ENCODE peak calls at places on chromosomes 13 and 19, in seven cellular contexts. I is pancreas, U is AG10803, W is H1, K is left ventricle myocardium inferior, M is fibroblast of mammary gland, E is cardiac fibroblast. P is an unnamed sample.

GRCh38 chr19:55082023-55082851 is 6.6 kb downstream of the EPS8L1 start:
- DNase-seq in I (no peak), U (no peak), W (no peak), K (no peak), M (peak), E (peak), P (peak)

GRCh38 chr13:79571147-79571546 is 90.2 kb downstream of the NDFIP2 start:
- DNase-seq in I (no peak), U (no peak), W (no peak), K (no peak), M (no peak), E (no peak), P (no peak)

GRCh38 chr19:3868770-3869456 is at the start of gene ZFR2:
- DNase-seq in I (no peak), U (no peak), W (no peak), K (no peak), M (no peak), E (no peak), P (no peak)

GRCh38 chr13:107113387-107113786 is 545.5 kb upstream of the ARGLU1 start:
- DNase-seq in I (no peak), U (no peak), W (no peak), K (no peak), M (no peak), E (no peak), P (no peak)

GRCh38 chr19:47255947-47256687 is at the start of gene CCDC9:
- DNase-seq in I (peak), U (peak), W (peak), K (peak), M (peak), E (peak), P (peak)

GRCh38 chr19:3740431-3740830 is 21.1 kb downstream of the APBA3 start:
- DNase-seq in I (no peak), U (no peak), W (no peak), K (no peak), M (no peak), E (no peak), P (no peak)

GRCh38 chr13:88622362-88622973 is 951.3 kb downstream of the SLITRK5 start:
- DNase-seq in I (no peak), U (no peak), W (no peak), K (no peak), M (no peak), E (no peak), P (peak)

GRCh38 chr13:24182703-24183081 is 22.2 kb downstream of the SPATA13 start:
- DNase-seq in I (peak), U (no peak), W (no peak), K (no peak), M (no peak), E (no peak), P (no peak)

GRCh38 chr19:30376272-30376671 is 4.1 kb downstream of the ZNF536 start:
- DNase-seq in I (no peak), U (no peak), W (no peak), K (no peak), M (no peak), E (no peak), P (no peak)

GRCh38 chr19:10464456-10464855 is 38.7 kb downstream of the KEAP1 start:
- DNase-seq in I (no peak), U (no peak), W (no peak), K (no peak), M (no peak), E (no peak), P (no peak)

GRCh38 chr13:90526711-90527110 is 820.8 kb upstream of the MIR17HG start:
- DNase-seq in I (no peak), U (no peak), W (no peak), K (no peak), M (no peak), E (no peak), P (no peak)

GRCh38 chr13:19890030-19890429 is 26.6 kb upstream of the ZMYM5 start:
- DNase-seq in I (no peak), U (no peak), W (no peak), K (no peak), M (no peak), E (no peak), P (no peak)

DNA sequence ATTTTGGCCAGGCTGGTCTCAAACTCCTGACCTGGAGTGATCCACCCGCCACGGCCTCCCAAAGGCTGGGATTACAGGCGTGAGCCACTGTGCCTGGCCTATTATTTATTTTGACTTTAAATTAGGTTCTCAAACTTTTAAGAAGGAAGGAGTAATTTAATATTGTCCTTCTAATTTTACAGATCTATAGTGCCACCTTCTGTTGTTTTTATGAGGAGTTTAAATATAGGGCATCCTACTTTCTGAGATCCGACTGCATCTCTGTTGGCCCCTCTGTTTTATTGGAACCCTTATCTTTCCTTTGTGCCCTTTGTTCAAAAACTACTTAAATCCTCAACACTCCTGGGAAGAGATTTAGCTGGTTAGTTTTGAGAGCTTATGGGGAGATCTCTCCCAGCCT is 25.4 kb upstream of the ZMYM5 start:
- DNase-seq in I (no peak), U (peak), W (no peak), K (no peak), M (peak), E (peak), P (peak)
- TF ChIP-seq CTCF in I (no peak), U (peak), W (no peak), K (peak), M (peak), E (no peak), P (peak)

DNA sequence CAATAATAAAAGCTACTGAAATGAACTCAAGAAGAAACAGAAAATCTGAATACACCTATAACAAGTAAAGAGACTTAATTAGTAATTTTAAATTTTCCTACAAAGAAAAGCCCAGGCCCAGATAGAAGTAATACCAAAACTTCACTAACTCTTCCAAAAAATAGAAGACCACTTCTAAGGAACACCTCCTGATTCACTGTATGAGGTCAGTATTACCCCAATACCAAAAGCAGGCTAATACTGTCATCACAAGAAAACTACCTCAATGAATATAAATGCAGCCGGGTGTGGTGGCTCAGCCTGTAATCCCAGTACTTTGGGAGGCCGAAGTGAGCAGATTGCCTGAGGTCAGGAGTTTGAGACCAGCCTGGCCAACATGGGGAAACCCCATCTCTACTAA is 36.0 kb upstream of the ATP11A start:
- DNase-seq in I (no peak), U (no peak), W (no peak), K (no peak), M (no peak), E (no peak), P (no peak)
- H3K4me3 ChIP-seq in I (no peak), U (no peak), W (no peak), K (no peak), M (no peak), E (no peak), P (no peak)

GRCh38 chr13:67193979-67194378 is 36.2 kb downstream of the PCDH9 start:
- DNase-seq in I (no peak), U (no peak), W (no peak), K (no peak), M (no peak), E (no peak), P (no peak)
- TF ChIP-seq CTCF in I (no peak), U (no peak), W (no peak), K (no peak), M (no peak), E (no peak), P (no peak)

GRCh38 chr19:48321372-48321621 is 4.1 kb upstream of the EMP3 start:
- DNase-seq in I (peak), U (peak), W (peak), K (peak), M (peak), E (peak), P (peak)

GRCh38 chr19:48321622-48322591 is 3.4 kb upstream of the EMP3 start:
- DNase-seq in I (peak), U (peak), W (peak), K (peak), M (peak), E (peak), P (peak)

GRCh38 chr19:48329167-48329891 is 4.0 kb downstream of the EMP3 start:
- DNase-seq in I (no peak), U (peak), W (no peak), K (no peak), M (peak), E (peak), P (peak)

GRCh38 chr19:48330012-48330681 is 4.8 kb downstream of the EMP3 start:
- DNase-seq in I (peak), U (no peak), W (no peak), K (peak), M (peak), E (no peak), P (peak)

DNA sequence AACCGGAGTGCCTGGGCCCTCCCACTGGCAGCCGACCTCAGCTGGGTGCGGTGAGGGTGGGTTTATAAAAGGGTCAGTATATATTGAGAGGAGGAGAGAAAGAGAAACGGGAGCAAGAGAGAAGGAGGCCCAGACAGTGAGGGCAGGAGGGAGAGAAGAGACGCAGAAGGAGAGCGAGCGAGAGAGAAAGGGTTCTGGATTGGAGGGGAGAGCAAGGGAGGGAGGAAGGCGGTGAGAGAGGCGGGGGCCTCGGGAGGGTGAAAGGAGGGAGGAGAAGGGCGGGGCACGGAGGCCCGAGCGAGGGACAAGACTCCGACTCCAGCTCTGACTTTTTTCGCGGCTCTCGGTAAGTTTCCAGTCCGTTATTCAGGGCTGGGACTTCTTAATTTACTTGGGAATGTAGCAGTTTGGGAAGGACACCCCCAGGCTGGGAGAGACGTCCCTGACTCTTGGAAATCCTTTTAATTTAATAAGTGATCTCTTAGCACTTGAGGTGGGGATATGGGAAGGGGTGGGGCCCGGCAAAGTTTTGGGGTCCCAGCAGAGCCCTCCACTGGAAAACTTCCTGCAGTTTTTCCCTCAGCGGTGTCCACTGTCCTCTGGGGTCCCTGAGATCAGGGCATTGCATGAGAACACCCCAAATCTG is at the start of gene EMP3:
- DNase-seq in I (no peak), U (peak), W (no peak), K (peak), M (peak), E (peak), P (peak)
- H3K4me3 ChIP-seq in I (peak), U (peak), W (peak), K (peak), M (peak), E (peak), P (peak)

GRCh38 chr19:32532233-32532632 is 48.8 kb upstream of the PDCD5 start:
- DNase-seq in I (no peak), U (no peak), W (no peak), K (no peak), M (no peak), E (no peak), P (no peak)
- TF ChIP-seq CTCF in I (no peak), U (no peak), W (no peak), K (no peak), M (no peak), E (no peak), P (no peak)

DNA sequence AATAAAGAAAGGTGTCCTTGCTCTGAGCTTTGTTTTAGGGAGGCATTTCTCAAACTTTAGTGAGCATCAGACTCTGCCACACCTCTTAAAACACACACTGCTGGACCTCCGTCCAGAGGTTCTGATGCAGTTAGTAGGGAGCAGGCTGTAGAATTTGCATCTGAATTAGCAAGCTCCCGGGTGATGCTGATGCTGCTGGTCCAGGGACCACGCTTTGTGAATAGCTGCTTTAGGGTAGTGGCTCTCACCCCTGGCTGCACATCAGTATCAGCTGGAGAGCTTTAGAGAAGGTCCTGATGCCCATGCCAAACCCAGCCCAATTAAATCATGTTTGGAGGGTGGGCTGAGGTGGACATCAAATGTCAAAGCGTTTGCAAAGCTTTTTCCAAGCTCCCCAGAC is 3.6 kb downstream of the HTR2A start:
- DNase-seq in I (no peak), U (no peak), W (no peak), K (no peak), M (no peak), E (no peak), P (no peak)
- H3K4me3 ChIP-seq in I (no peak), U (peak), W (no peak), K (peak), M (no peak), E (no peak), P (no peak)

DNA sequence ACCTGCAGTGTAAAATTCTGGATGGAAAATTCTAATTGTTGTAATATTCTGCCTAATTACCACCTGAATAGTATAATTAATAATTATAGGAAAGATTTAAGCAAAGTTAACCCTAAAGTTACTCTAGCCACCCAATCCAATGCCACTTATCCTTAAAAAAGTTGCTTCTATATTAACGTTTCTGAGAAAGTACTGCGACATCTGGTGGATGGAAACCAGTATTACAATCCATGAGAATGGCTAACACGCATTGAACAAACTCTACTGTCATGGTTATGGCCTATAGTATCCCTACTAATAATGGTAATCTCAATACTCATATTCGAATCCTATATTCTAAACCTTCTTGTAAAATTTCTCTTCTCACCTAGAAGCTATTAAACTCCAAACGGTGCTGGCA is 1551.8 kb downstream of the SLITRK1 start:
- DNase-seq in I (no peak), U (no peak), W (no peak), K (no peak), M (peak), E (peak), P (peak)
- TF ChIP-seq CTCF in I (no peak), U (no peak), W (peak), K (peak), M (peak), E (peak), P (peak)

DNA sequence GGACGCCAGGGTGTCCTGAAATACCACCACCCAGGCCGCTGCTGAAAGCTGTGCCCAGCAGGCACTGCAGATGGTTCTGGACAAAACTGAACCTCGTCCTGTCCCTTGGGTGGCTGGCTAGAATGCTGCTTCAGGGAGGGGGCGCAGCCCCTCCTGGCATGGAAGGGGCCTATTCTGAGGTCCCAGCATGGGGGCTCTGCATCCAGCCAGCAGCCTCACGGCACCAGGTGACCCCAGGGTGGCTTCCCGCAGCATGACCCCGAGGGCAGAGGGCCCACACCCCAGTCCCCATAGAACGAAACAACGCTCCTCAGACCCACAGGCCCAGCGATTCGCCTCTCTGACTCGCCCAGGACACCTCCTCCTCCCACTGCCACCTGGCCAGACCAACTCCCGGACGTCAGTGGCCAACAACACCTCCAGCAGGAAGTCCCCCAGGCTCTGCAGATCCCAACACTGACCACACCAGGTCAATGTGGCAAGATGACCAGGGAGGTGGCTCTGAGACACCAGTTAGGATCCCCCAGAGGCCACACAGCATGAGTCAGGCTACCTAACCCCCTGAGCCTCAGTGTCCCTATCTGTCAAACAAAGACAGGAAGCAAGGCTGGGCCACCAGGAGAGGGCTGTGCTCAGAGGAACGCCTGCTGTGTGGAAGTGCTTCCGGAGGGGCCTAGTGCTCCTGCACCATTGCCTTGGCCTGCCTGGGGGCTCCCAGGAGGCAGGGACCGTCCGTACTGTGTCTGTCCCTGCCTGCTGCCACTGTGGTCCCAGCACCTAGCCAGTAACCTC is 6.1 kb downstream of the MKNK2 start:
- DNase-seq in I (peak), U (no peak), W (no peak), K (no peak), M (no peak), E (no peak), P (no peak)
- H3K4me3 ChIP-seq in I (no peak), U (no peak), W (no peak), K (peak), M (no peak), E (no peak), P (no peak)

DNA sequence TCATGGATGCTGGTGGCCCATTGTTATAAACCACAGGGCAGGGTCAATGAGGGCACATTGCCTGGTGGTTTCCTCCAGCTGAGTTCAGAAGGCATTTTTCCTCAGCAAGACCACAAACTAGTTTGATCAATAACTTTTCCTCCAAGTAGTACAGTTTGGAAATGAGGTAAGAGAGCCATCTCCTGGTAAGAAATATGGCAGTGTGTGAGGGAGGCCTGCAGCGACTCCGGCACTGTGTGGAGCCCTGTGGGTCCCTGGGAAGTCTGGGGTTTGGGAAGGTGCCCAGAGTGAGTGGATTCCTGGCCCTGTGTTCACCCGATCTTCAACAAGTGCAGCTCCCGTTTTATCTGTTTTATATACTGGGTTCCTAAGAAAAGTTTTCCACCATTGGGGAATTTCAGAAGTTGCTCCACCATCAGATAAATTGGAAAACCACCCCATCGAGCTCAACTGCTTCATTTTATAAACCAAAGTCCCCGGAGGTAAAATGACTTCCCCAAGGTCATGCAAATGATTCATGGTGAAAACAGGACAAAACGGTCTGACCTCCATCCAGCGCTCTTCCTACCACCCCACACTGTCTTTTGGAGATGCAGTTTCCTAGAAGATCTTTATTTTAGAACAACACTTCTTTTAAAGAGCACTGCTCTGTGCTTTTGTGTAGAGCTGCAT is 148.4 kb downstream of the KATNAL1 start:
- DNase-seq in I (no peak), U (peak), W (no peak), K (no peak), M (peak), E (peak), P (peak)
- TF ChIP-seq CTCF in I (no peak), U (peak), W (no peak), K (no peak), M (peak), E (peak), P (peak)

GRCh38 chr19:19426799-19427198 is 21.3 kb downstream of the GATAD2A start:
- DNase-seq in I (no peak), U (no peak), W (no peak), K (no peak), M (no peak), E (no peak), P (no peak)

GRCh38 chr19:19427935-19428334 is 22.5 kb downstream of the GATAD2A start:
- DNase-seq in I (no peak), U (no peak), W (no peak), K (no peak), M (no peak), E (no peak), P (no peak)

GRCh38 chr19:19427302-19427701 is 21.8 kb downstream of the GATAD2A start:
- DNase-seq in I (no peak), U (no peak), W (no peak), K (no peak), M (no peak), E (no peak), P (no peak)

GRCh38 chr19:19428746-19429145 is 23.3 kb downstream of the GATAD2A start:
- DNase-seq in I (no peak), U (peak), W (no peak), K (no peak), M (no peak), E (no peak), P (no peak)

DNA sequence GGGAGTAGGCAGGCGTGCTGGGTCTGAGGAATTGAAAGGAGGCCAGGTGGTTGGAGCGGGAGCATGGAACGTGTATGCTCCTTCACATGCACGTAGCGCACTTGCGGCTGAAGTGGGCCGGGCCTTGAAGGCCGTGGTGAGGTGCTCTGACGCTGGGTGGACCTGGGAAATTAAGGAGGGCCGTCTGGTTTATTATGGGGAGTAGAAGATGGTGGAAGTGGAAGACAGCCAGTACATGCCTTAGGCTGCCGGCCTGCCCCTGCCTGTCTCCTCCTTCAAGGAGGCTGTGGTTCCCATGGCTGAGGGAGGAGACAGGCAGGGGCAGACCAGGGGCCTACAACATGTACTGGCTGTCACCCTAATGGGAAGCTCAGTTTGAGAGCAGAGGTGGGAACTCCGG is 23.9 kb downstream of the GATAD2A start:
- DNase-seq in I (no peak), U (no peak), W (no peak), K (no peak), M (no peak), E (no peak), P (peak)
- H3K4me3 ChIP-seq in I (no peak), U (no peak), W (no peak), K (no peak), M (no peak), E (no peak), P (no peak)